ENCODE peak calls at places on chromosomes 3 and 15, in ten cellular contexts. One of them, this sample, is unnamed.

GRCh38 chr3:32018723-32019564 is 37.4 kb downstream of the ZNF860 start:
- DNase-seq in hippocampal formation: peak
- DNase-seq in EL: peak
- DNase-seq in A172: peak
- DNase-seq in amniotic epithelial cell: peak
- DNase-seq in iris pigment epithelial cell: peak
- DNase-seq in T47D: peak
- DNase-seq in transverse colon: no peak
- DNase-seq in progenitor cell of endocrine pancreas: no peak
- DNase-seq in activated naive CD8-positive, alpha-beta T cell treated with anti-CD3 and anti-CD28 coated beads, Interleukin-2, amount 50 U/mL, for 24 hours: no peak
- DNase-seq in this sample: no peak

GRCh38 chr3:160205606-160206005 is 19.6 kb upstream of the C3orf80 start:
- DNase-seq in hippocampal formation: no peak
- DNase-seq in EL: no peak
- DNase-seq in A172: no peak
- DNase-seq in amniotic epithelial cell: no peak
- DNase-seq in iris pigment epithelial cell: no peak
- DNase-seq in T47D: no peak
- DNase-seq in transverse colon: no peak
- DNase-seq in progenitor cell of endocrine pancreas: no peak
- DNase-seq in activated naive CD8-positive, alpha-beta T cell treated with anti-CD3 and anti-CD28 coated beads, Interleukin-2, amount 50 U/mL, for 24 hours: no peak
- DNase-seq in this sample: no peak

GRCh38 chr15:90660195-90660995 is 56.8 kb upstream of the BLM start:
- DNase-seq in hippocampal formation: no peak
- DNase-seq in EL: peak
- DNase-seq in A172: peak
- DNase-seq in amniotic epithelial cell: peak
- DNase-seq in iris pigment epithelial cell: peak
- DNase-seq in T47D: no peak
- DNase-seq in transverse colon: peak
- DNase-seq in progenitor cell of endocrine pancreas: no peak
- DNase-seq in activated naive CD8-positive, alpha-beta T cell treated with anti-CD3 and anti-CD28 coated beads, Interleukin-2, amount 50 U/mL, for 24 hours: peak
- DNase-seq in this sample: peak

GRCh38 chr15:98873441-98874218 is 134.0 kb downstream of the PGPEP1L start:
- DNase-seq in hippocampal formation: no peak
- DNase-seq in EL: peak
- DNase-seq in A172: peak
- DNase-seq in amniotic epithelial cell: peak
- DNase-seq in iris pigment epithelial cell: peak
- DNase-seq in T47D: no peak
- DNase-seq in transverse colon: no peak
- DNase-seq in progenitor cell of endocrine pancreas: no peak
- DNase-seq in activated naive CD8-positive, alpha-beta T cell treated with anti-CD3 and anti-CD28 coated beads, Interleukin-2, amount 50 U/mL, for 24 hours: no peak
- DNase-seq in this sample: no peak

GRCh38 chr15:76235186-76235826 is 76.0 kb downstream of the ETFA start:
- DNase-seq in hippocampal formation: peak
- DNase-seq in EL: peak
- DNase-seq in A172: peak
- DNase-seq in amniotic epithelial cell: peak
- DNase-seq in iris pigment epithelial cell: peak
- DNase-seq in T47D: no peak
- DNase-seq in transverse colon: no peak
- DNase-seq in progenitor cell of endocrine pancreas: no peak
- DNase-seq in activated naive CD8-positive, alpha-beta T cell treated with anti-CD3 and anti-CD28 coated beads, Interleukin-2, amount 50 U/mL, for 24 hours: no peak
- DNase-seq in this sample: no peak

GRCh38 chr3:15520185-15520584 is 1.3 kb downstream of the COLQ start:
- DNase-seq in hippocampal formation: no peak
- DNase-seq in EL: no peak
- DNase-seq in A172: no peak
- DNase-seq in amniotic epithelial cell: no peak
- DNase-seq in iris pigment epithelial cell: no peak
- DNase-seq in T47D: no peak
- DNase-seq in transverse colon: no peak
- DNase-seq in progenitor cell of endocrine pancreas: no peak
- DNase-seq in activated naive CD8-positive, alpha-beta T cell treated with anti-CD3 and anti-CD28 coated beads, Interleukin-2, amount 50 U/mL, for 24 hours: peak
- DNase-seq in this sample: no peak

GRCh38 chr15:73522011-73522410 is 79.0 kb downstream of the REC114 start:
- DNase-seq in hippocampal formation: no peak
- DNase-seq in EL: no peak
- DNase-seq in A172: no peak
- DNase-seq in amniotic epithelial cell: no peak
- DNase-seq in iris pigment epithelial cell: no peak
- DNase-seq in T47D: no peak
- DNase-seq in transverse colon: no peak
- DNase-seq in progenitor cell of endocrine pancreas: no peak
- DNase-seq in activated naive CD8-positive, alpha-beta T cell treated with anti-CD3 and anti-CD28 coated beads, Interleukin-2, amount 50 U/mL, for 24 hours: no peak
- DNase-seq in this sample: no peak

GRCh38 chr3:151395806-151396205 is 11.3 kb upstream of the P2RY12 start:
- DNase-seq in hippocampal formation: no peak
- DNase-seq in EL: peak
- DNase-seq in A172: peak
- DNase-seq in amniotic epithelial cell: peak
- DNase-seq in iris pigment epithelial cell: peak
- DNase-seq in T47D: no peak
- DNase-seq in transverse colon: no peak
- DNase-seq in progenitor cell of endocrine pancreas: no peak
- DNase-seq in activated naive CD8-positive, alpha-beta T cell treated with anti-CD3 and anti-CD28 coated beads, Interleukin-2, amount 50 U/mL, for 24 hours: no peak
- DNase-seq in this sample: no peak

GRCh38 chr3:69385723-69386483 is at the start of gene FRMD4B:
- DNase-seq in hippocampal formation: peak
- DNase-seq in EL: peak
- DNase-seq in A172: peak
- DNase-seq in amniotic epithelial cell: no peak
- DNase-seq in iris pigment epithelial cell: peak
- DNase-seq in T47D: peak
- DNase-seq in transverse colon: peak
- DNase-seq in progenitor cell of endocrine pancreas: peak
- DNase-seq in activated naive CD8-positive, alpha-beta T cell treated with anti-CD3 and anti-CD28 coated beads, Interleukin-2, amount 50 U/mL, for 24 hours: peak
- DNase-seq in this sample: peak

GRCh38 chr3:184156522-184156955 is 1.4 kb downstream of the DVL3 start:
- DNase-seq in hippocampal formation: peak
- DNase-seq in EL: peak
- DNase-seq in A172: peak
- DNase-seq in amniotic epithelial cell: peak
- DNase-seq in iris pigment epithelial cell: peak
- DNase-seq in T47D: no peak
- DNase-seq in transverse colon: peak
- DNase-seq in progenitor cell of endocrine pancreas: peak
- DNase-seq in activated naive CD8-positive, alpha-beta T cell treated with anti-CD3 and anti-CD28 coated beads, Interleukin-2, amount 50 U/mL, for 24 hours: no peak
- DNase-seq in this sample: no peak

GRCh38 chr3:54709785-54710184 is 218.1 kb downstream of the LRTM1 start:
- DNase-seq in hippocampal formation: no peak
- DNase-seq in EL: no peak
- DNase-seq in A172: no peak
- DNase-seq in amniotic epithelial cell: no peak
- DNase-seq in iris pigment epithelial cell: no peak
- DNase-seq in T47D: no peak
- DNase-seq in transverse colon: no peak
- DNase-seq in progenitor cell of endocrine pancreas: no peak
- DNase-seq in activated naive CD8-positive, alpha-beta T cell treated with anti-CD3 and anti-CD28 coated beads, Interleukin-2, amount 50 U/mL, for 24 hours: no peak
- DNase-seq in this sample: no peak

GRCh38 chr3:153215971-153216370 is 53.9 kb downstream of the RAP2B start:
- DNase-seq in hippocampal formation: no peak
- DNase-seq in EL: no peak
- DNase-seq in A172: no peak
- DNase-seq in amniotic epithelial cell: no peak
- DNase-seq in iris pigment epithelial cell: no peak
- DNase-seq in T47D: no peak
- DNase-seq in transverse colon: no peak
- DNase-seq in progenitor cell of endocrine pancreas: no peak
- DNase-seq in activated naive CD8-positive, alpha-beta T cell treated with anti-CD3 and anti-CD28 coated beads, Interleukin-2, amount 50 U/mL, for 24 hours: no peak
- DNase-seq in this sample: no peak

GRCh38 chr3:153210660-153211059 is 48.6 kb downstream of the RAP2B start:
- DNase-seq in hippocampal formation: no peak
- DNase-seq in EL: peak
- DNase-seq in A172: no peak
- DNase-seq in amniotic epithelial cell: peak
- DNase-seq in iris pigment epithelial cell: no peak
- DNase-seq in T47D: no peak
- DNase-seq in transverse colon: no peak
- DNase-seq in progenitor cell of endocrine pancreas: no peak
- DNase-seq in activated naive CD8-positive, alpha-beta T cell treated with anti-CD3 and anti-CD28 coated beads, Interleukin-2, amount 50 U/mL, for 24 hours: no peak
- DNase-seq in this sample: no peak

GRCh38 chr15:44246521-44247268 is 41.8 kb upstream of the GOLM2 start:
- DNase-seq in hippocampal formation: peak
- DNase-seq in EL: no peak
- DNase-seq in A172: no peak
- DNase-seq in amniotic epithelial cell: no peak
- DNase-seq in iris pigment epithelial cell: no peak
- DNase-seq in T47D: no peak
- DNase-seq in transverse colon: no peak
- DNase-seq in progenitor cell of endocrine pancreas: no peak
- DNase-seq in activated naive CD8-positive, alpha-beta T cell treated with anti-CD3 and anti-CD28 coated beads, Interleukin-2, amount 50 U/mL, for 24 hours: no peak
- DNase-seq in this sample: no peak

GRCh38 chr15:76065793-76066192 is 6.0 kb downstream of the TMEM266 start:
- DNase-seq in hippocampal formation: no peak
- DNase-seq in EL: no peak
- DNase-seq in A172: no peak
- DNase-seq in amniotic epithelial cell: no peak
- DNase-seq in iris pigment epithelial cell: no peak
- DNase-seq in T47D: no peak
- DNase-seq in transverse colon: no peak
- DNase-seq in progenitor cell of endocrine pancreas: no peak
- DNase-seq in activated naive CD8-positive, alpha-beta T cell treated with anti-CD3 and anti-CD28 coated beads, Interleukin-2, amount 50 U/mL, for 24 hours: no peak
- DNase-seq in this sample: no peak

GRCh38 chr3:142853270-142854163 is 35.4 kb downstream of the PCOLCE2 start:
- DNase-seq in hippocampal formation: no peak
- DNase-seq in EL: peak
- DNase-seq in A172: peak
- DNase-seq in amniotic epithelial cell: peak
- DNase-seq in iris pigment epithelial cell: peak
- DNase-seq in T47D: no peak
- DNase-seq in transverse colon: no peak
- DNase-seq in progenitor cell of endocrine pancreas: no peak
- DNase-seq in activated naive CD8-positive, alpha-beta T cell treated with anti-CD3 and anti-CD28 coated beads, Interleukin-2, amount 50 U/mL, for 24 hours: no peak
- DNase-seq in this sample: no peak

GRCh38 chr15:74311734-74312444 is 55.6 kb downstream of the CYP11A1 start:
- DNase-seq in hippocampal formation: no peak
- DNase-seq in EL: peak
- DNase-seq in A172: no peak
- DNase-seq in amniotic epithelial cell: no peak
- DNase-seq in iris pigment epithelial cell: no peak
- DNase-seq in T47D: no peak
- DNase-seq in transverse colon: no peak
- DNase-seq in progenitor cell of endocrine pancreas: no peak
- DNase-seq in activated naive CD8-positive, alpha-beta T cell treated with anti-CD3 and anti-CD28 coated beads, Interleukin-2, amount 50 U/mL, for 24 hours: no peak
- DNase-seq in this sample: no peak

GRCh38 chr3:102532901-102533300 is 98.1 kb downstream of the ZPLD1 start:
- DNase-seq in hippocampal formation: no peak
- DNase-seq in EL: peak
- DNase-seq in A172: peak
- DNase-seq in amniotic epithelial cell: peak
- DNase-seq in iris pigment epithelial cell: no peak
- DNase-seq in T47D: no peak
- DNase-seq in transverse colon: no peak
- DNase-seq in progenitor cell of endocrine pancreas: no peak
- DNase-seq in activated naive CD8-positive, alpha-beta T cell treated with anti-CD3 and anti-CD28 coated beads, Interleukin-2, amount 50 U/mL, for 24 hours: no peak
- DNase-seq in this sample: no peak

GRCh38 chr3:148211725-148212124 is 486.0 kb upstream of the AGTR1 start:
- DNase-seq in hippocampal formation: no peak
- DNase-seq in EL: peak
- DNase-seq in A172: peak
- DNase-seq in amniotic epithelial cell: peak
- DNase-seq in iris pigment epithelial cell: peak
- DNase-seq in T47D: no peak
- DNase-seq in transverse colon: peak
- DNase-seq in progenitor cell of endocrine pancreas: no peak
- DNase-seq in activated naive CD8-positive, alpha-beta T cell treated with anti-CD3 and anti-CD28 coated beads, Interleukin-2, amount 50 U/mL, for 24 hours: no peak
- DNase-seq in this sample: no peak

GRCh38 chr3:117355566-117355965 is 646.0 kb downstream of the TUSC7 start:
- DNase-seq in hippocampal formation: peak
- DNase-seq in EL: peak
- DNase-seq in A172: no peak
- DNase-seq in amniotic epithelial cell: no peak
- DNase-seq in iris pigment epithelial cell: peak
- DNase-seq in T47D: no peak
- DNase-seq in transverse colon: no peak
- DNase-seq in progenitor cell of endocrine pancreas: no peak
- DNase-seq in activated naive CD8-positive, alpha-beta T cell treated with anti-CD3 and anti-CD28 coated beads, Interleukin-2, amount 50 U/mL, for 24 hours: no peak
- DNase-seq in this sample: no peak

GRCh38 chr15:67521770-67522568 is 1.0 kb downstream of the C15orf61 start:
- DNase-seq in hippocampal formation: peak
- DNase-seq in EL: peak
- DNase-seq in A172: no peak
- DNase-seq in amniotic epithelial cell: peak
- DNase-seq in iris pigment epithelial cell: peak
- DNase-seq in T47D: no peak
- DNase-seq in transverse colon: no peak
- DNase-seq in progenitor cell of endocrine pancreas: no peak
- DNase-seq in activated naive CD8-positive, alpha-beta T cell treated with anti-CD3 and anti-CD28 coated beads, Interleukin-2, amount 50 U/mL, for 24 hours: no peak
- DNase-seq in this sample: no peak

GRCh38 chr15:38854506-38854905 is 289.9 kb upstream of the RASGRP1 start:
- DNase-seq in hippocampal formation: no peak
- DNase-seq in EL: no peak
- DNase-seq in A172: no peak
- DNase-seq in amniotic epithelial cell: peak
- DNase-seq in iris pigment epithelial cell: no peak
- DNase-seq in T47D: no peak
- DNase-seq in transverse colon: no peak
- DNase-seq in progenitor cell of endocrine pancreas: no peak
- DNase-seq in activated naive CD8-positive, alpha-beta T cell treated with anti-CD3 and anti-CD28 coated beads, Interleukin-2, amount 50 U/mL, for 24 hours: no peak
- DNase-seq in this sample: no peak

GRCh38 chr15:73142802-73143762 is 90.8 kb downstream of the NEO1 start:
- DNase-seq in hippocampal formation: no peak
- DNase-seq in EL: no peak
- DNase-seq in A172: no peak
- DNase-seq in amniotic epithelial cell: no peak
- DNase-seq in iris pigment epithelial cell: no peak
- DNase-seq in T47D: no peak
- DNase-seq in transverse colon: no peak
- DNase-seq in progenitor cell of endocrine pancreas: no peak
- DNase-seq in activated naive CD8-positive, alpha-beta T cell treated with anti-CD3 and anti-CD28 coated beads, Interleukin-2, amount 50 U/mL, for 24 hours: no peak
- DNase-seq in this sample: peak

GRCh38 chr3:7536921-7537320 is 676.0 kb downstream of the GRM7 start:
- DNase-seq in hippocampal formation: no peak
- DNase-seq in EL: no peak
- DNase-seq in A172: no peak
- DNase-seq in amniotic epithelial cell: no peak
- DNase-seq in iris pigment epithelial cell: no peak
- DNase-seq in T47D: no peak
- DNase-seq in transverse colon: no peak
- DNase-seq in progenitor cell of endocrine pancreas: no peak
- DNase-seq in activated naive CD8-positive, alpha-beta T cell treated with anti-CD3 and anti-CD28 coated beads, Interleukin-2, amount 50 U/mL, for 24 hours: no peak
- DNase-seq in this sample: no peak

GRCh38 chr15:90419738-90420487 is 31.9 kb downstream of the IQGAP1 start:
- DNase-seq in hippocampal formation: no peak
- DNase-seq in EL: peak
- DNase-seq in A172: peak
- DNase-seq in amniotic epithelial cell: peak
- DNase-seq in iris pigment epithelial cell: peak
- DNase-seq in T47D: no peak
- DNase-seq in transverse colon: no peak
- DNase-seq in progenitor cell of endocrine pancreas: no peak
- DNase-seq in activated naive CD8-positive, alpha-beta T cell treated with anti-CD3 and anti-CD28 coated beads, Interleukin-2, amount 50 U/mL, for 24 hours: peak
- DNase-seq in this sample: no peak

GRCh38 chr3:17372811-17373210 is 369.6 kb downstream of the TBC1D5 start:
- DNase-seq in hippocampal formation: no peak
- DNase-seq in EL: peak
- DNase-seq in A172: no peak
- DNase-seq in amniotic epithelial cell: peak
- DNase-seq in iris pigment epithelial cell: peak
- DNase-seq in T47D: no peak
- DNase-seq in transverse colon: no peak
- DNase-seq in progenitor cell of endocrine pancreas: no peak
- DNase-seq in activated naive CD8-positive, alpha-beta T cell treated with anti-CD3 and anti-CD28 coated beads, Interleukin-2, amount 50 U/mL, for 24 hours: no peak
- DNase-seq in this sample: no peak

GRCh38 chr3:62586356-62586755 is 213.0 kb upstream of the FEZF2 start:
- DNase-seq in hippocampal formation: no peak
- DNase-seq in EL: peak
- DNase-seq in A172: no peak
- DNase-seq in amniotic epithelial cell: peak
- DNase-seq in iris pigment epithelial cell: peak
- DNase-seq in T47D: no peak
- DNase-seq in transverse colon: no peak
- DNase-seq in progenitor cell of endocrine pancreas: no peak
- DNase-seq in activated naive CD8-positive, alpha-beta T cell treated with anti-CD3 and anti-CD28 coated beads, Interleukin-2, amount 50 U/mL, for 24 hours: no peak
- DNase-seq in this sample: no peak

GRCh38 chr3:2452249-2452648 is 353.6 kb downstream of the CNTN4 start:
- DNase-seq in hippocampal formation: no peak
- DNase-seq in EL: no peak
- DNase-seq in A172: no peak
- DNase-seq in amniotic epithelial cell: no peak
- DNase-seq in iris pigment epithelial cell: no peak
- DNase-seq in T47D: no peak
- DNase-seq in transverse colon: no peak
- DNase-seq in progenitor cell of endocrine pancreas: no peak
- DNase-seq in activated naive CD8-positive, alpha-beta T cell treated with anti-CD3 and anti-CD28 coated beads, Interleukin-2, amount 50 U/mL, for 24 hours: no peak
- DNase-seq in this sample: no peak